ENCODE peak calls at places on chromosomes 12 and 14, in four cellular contexts. X is tibial artery, G is mesothelial cell of epicardium, M is AG04450. H is an unnamed sample.

GRCh38 chr14:24665440-24665991 is 31.5 kb upstream of the GZMB start:
- DNase-seq in X (no peak), G (no peak), M (no peak), H (no peak)

GRCh38 chr12:76384560-76384959 is 36.3 kb upstream of the BBS10 start:
- DNase-seq in X (no peak), G (no peak), M (no peak), H (no peak)

GRCh38 chr12:121186826-121187225 is 23.1 kb upstream of the P2RX4 start:
- DNase-seq in X (no peak), G (no peak), M (no peak), H (no peak)

GRCh38 chr14:30974628-30975027 is 50.8 kb upstream of the AP4S1 start:
- DNase-seq in X (no peak), G (no peak), M (no peak), H (no peak)

GRCh38 chr12:9760699-9761406 is at the start of gene CD69:
- DNase-seq in X (no peak), G (no peak), M (no peak), H (no peak)

GRCh38 chr12:1122803-1123202 is 131.8 kb downstream of the ERC1 start:
- DNase-seq in X (no peak), G (no peak), M (no peak), H (no peak)

GRCh38 chr14:88590173-88590572 is 27.3 kb downstream of the ZC3H14 start:
- DNase-seq in X (no peak), G (no peak), M (no peak), H (no peak)

GRCh38 chr14:58628381-58628780 is 9.4 kb upstream of the DACT1 start:
- DNase-seq in X (no peak), G (no peak), M (no peak), H (no peak)

GRCh38 chr12:1474059-1474537 is 120.3 kb downstream of the FBXL14 start:
- DNase-seq in X (no peak), G (peak), M (peak), H (no peak)

GRCh38 chr14:27642251-27642866 is 1044.5 kb upstream of the NOVA1 start:
- DNase-seq in X (no peak), G (no peak), M (no peak), H (no peak)

GRCh38 chr12:88854260-88854659 is 274.0 kb upstream of the KITLG start:
- DNase-seq in X (no peak), G (no peak), M (peak), H (no peak)

GRCh38 chr12:96571101-96571862 is 81.9 kb downstream of the CFAP54 start:
- DNase-seq in X (no peak), G (no peak), M (no peak), H (no peak)

GRCh38 chr12:46179693-46180452 is 89.0 kb downstream of the SLC38A1 start:
- DNase-seq in X (no peak), G (no peak), M (no peak), H (no peak)

GRCh38 chr12:122228092-122228491 is 2.2 kb upstream of the DIABLO start:
- DNase-seq in X (no peak), G (no peak), M (no peak), H (no peak)

GRCh38 chr12:122226366-122227222 is 742 bp upstream of the DIABLO start:
- DNase-seq in X (no peak), G (no peak), M (no peak), H (no peak)

GRCh38 chr12:122230798-122231197 is 4.9 kb upstream of the DIABLO start:
- DNase-seq in X (no peak), G (no peak), M (no peak), H (no peak)

GRCh38 chr12:122225683-122226365 is at the start of gene DIABLO:
- DNase-seq in X (peak), G (peak), M (peak), H (peak)

GRCh38 chr12:122227341-122227740 is 1.5 kb upstream of the DIABLO start:
- DNase-seq in X (no peak), G (no peak), M (no peak), H (no peak)
- TF ChIP-seq CTCF in X (no peak), G (no peak), M (no peak), H (no peak)

GRCh38 chr12:57085999-57086950 is 2.6 kb upstream of the NAB2 start:
- DNase-seq in X (peak), G (peak), M (no peak), H (peak)
- TF ChIP-seq CTCF in X (peak), G (no peak), M (peak), H (no peak)

GRCh38 chr12:91889059-91889458 is 256.6 kb downstream of the BTG1 start:
- DNase-seq in X (no peak), G (no peak), M (no peak), H (no peak)
- TF ChIP-seq CTCF in X (no peak), G (no peak), M (no peak), H (no peak)

GRCh38 chr12:4943938-4944284 is 34.2 kb downstream of the KCNA1 start:
- DNase-seq in X (no peak), G (no peak), M (no peak), H (no peak)

GRCh38 chr12:4943067-4943937 is 33.6 kb downstream of the KCNA1 start:
- DNase-seq in X (no peak), G (no peak), M (no peak), H (no peak)

GRCh38 chr12:4934651-4935050 is 24.9 kb downstream of the KCNA1 start:
- DNase-seq in X (no peak), G (no peak), M (no peak), H (no peak)

GRCh38 chr12:4938900-4939299 is 29.2 kb downstream of the KCNA1 start:
- DNase-seq in X (no peak), G (no peak), M (no peak), H (no peak)

DNA sequence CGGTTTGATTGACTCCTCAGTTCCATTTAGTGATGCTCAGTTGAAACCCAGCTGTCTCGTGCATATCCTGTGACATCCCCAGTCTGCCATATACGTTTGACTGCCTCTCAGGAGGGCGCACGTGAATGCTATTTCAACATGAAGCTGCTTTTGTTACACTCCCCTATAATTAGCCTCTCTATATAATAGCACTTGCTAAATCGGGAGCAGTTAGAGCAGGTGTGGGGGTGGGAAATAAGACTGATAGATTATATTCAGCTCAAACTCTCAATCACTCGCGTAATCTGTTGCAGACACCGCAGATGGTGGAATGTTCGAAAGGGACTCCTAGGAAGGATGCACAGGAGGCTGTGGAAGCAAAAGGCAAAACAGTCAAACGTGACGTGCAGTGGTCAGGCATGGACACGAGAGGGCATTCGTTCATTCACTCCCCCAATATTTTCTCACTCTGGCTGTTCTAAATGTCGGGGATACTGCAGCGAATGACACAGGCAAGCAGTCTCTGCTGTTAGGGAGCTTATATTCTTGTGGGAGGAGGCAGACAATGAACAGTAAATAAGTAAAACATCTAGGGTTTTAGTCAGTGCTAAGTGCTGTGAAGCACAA is 29.8 kb downstream of the KCNA1 start:
- DNase-seq in X (no peak), G (no peak), M (no peak), H (no peak)
- TF ChIP-seq CTCF in X (no peak), G (no peak), M (no peak), H (no peak)

GRCh38 chr12:17079251-17079909 is 473.4 kb upstream of the LMO3 start:
- DNase-seq in X (no peak), G (no peak), M (no peak), H (no peak)
- TF ChIP-seq CTCF in X (no peak), G (no peak), M (no peak), H (no peak)

DNA sequence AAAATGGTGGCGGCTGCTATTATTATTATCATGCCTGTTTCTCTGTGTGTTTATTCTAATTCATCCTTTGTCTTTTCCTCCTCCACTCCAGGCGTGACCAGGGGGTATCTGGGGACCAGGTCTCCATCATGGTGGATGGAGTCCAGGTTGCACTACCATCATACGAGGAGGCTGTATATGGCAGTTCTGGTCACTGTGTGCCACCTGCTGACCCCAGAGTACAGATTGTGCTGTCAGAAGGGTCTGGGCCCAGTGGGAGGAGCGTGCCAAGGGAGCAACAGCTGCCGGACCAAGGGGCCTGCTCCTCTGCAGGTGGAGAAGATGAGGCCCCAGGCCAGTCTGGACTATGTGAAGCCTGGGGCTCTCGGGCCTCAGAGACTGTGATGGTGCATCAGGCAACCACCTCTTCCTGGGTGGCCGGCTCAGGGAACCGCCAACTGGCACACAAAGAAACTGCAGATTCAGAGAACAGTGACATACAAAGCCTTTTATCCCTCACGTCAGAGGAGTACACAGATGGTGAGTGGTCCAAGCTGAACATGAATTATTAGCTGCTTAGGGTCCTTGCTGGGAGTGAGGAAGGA is 58.3 kb upstream of the SRSF5 start:
- DNase-seq in X (no peak), G (no peak), M (no peak), H (no peak)
- TF ChIP-seq CTCF in X (no peak), G (no peak), M (peak), H (no peak)

DNA sequence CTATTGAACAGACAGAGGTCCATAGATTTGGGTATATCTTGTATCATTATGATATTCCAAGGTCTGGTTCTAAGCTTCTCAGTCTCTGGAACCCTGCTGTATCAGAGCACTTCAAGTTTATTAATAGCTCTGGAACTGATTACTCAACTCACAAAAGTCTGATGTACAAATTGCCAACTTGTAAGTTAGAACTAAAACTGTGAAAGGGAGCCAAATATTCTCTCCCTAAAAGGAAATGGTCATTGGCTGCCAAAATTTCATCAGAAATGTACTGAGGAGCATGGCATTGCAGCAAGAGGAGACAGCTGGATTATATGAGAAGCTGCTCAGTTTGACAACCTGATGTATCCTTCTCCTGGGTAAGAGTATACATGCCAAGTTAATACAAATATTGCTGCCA is 828.8 kb upstream of the SEL1L start:
- DNase-seq in X (no peak), G (no peak), M (no peak), H (no peak)
- TF ChIP-seq CTCF in X (no peak), G (no peak), M (no peak), H (no peak)